ENCODE peak calls at places on chromosome 2, in four cellular contexts. K is H1, V is HepG2, Z is GM12878. D is an unnamed sample.

GRCh38 chr2:74559912-74560311 is 5.4 kb downstream of the DOK1 start:
- DNase-seq in K (no peak), V (no peak), Z (no peak), D (no peak)

GRCh38 chr2:200311139-200311538 is 4.6 kb downstream of the SPATS2L start:
- DNase-seq in K (no peak), V (no peak), Z (no peak), D (no peak)

GRCh38 chr2:52862801-52863200 is 904.8 kb upstream of the CHAC2 start:
- DNase-seq in K (no peak), V (no peak), Z (no peak), D (no peak)

GRCh38 chr2:161943012-161943411 is 131.0 kb downstream of the DPP4 start:
- DNase-seq in K (no peak), V (no peak), Z (no peak), D (no peak)

GRCh38 chr2:112750560-112750843 is 13.9 kb downstream of the CKAP2L start:
- DNase-seq in K (no peak), V (no peak), Z (no peak), D (no peak)

GRCh38 chr2:31241625-31242270 is 7.8 kb downstream of the EHD3 start:
- DNase-seq in K (no peak), V (no peak), Z (no peak), D (no peak)

GRCh38 chr2:18896106-18896505 is 306.7 kb upstream of the NT5C1B start:
- DNase-seq in K (no peak), V (no peak), Z (no peak), D (no peak)

GRCh38 chr2:43239981-43240761 is 13.8 kb upstream of the ZFP36L2 start:
- DNase-seq in K (no peak), V (no peak), Z (no peak), D (no peak)

GRCh38 chr2:203649176-203649814 is 57.1 kb upstream of the CD28 start:
- DNase-seq in K (no peak), V (no peak), Z (no peak), D (no peak)

GRCh38 chr2:221844187-221844586 is 272.1 kb upstream of the EPHA4 start:
- DNase-seq in K (no peak), V (no peak), Z (peak; percentile 23), D (no peak)

GRCh38 chr2:71922501-71923142 is 225.0 kb downstream of the CYP26B1 start:
- DNase-seq in K (no peak), V (no peak), Z (no peak), D (no peak)

GRCh38 chr2:74556831-74557370 is 2.4 kb downstream of the DOK1 start:
- DNase-seq in K (no peak), V (no peak), Z (no peak), D (no peak)

GRCh38 chr2:12087671-12088380 is 341.4 kb downstream of the LPIN1 start:
- DNase-seq in K (no peak), V (no peak), Z (no peak), D (no peak)

GRCh38 chr2:85165291-85165690 is 32.1 kb downstream of the TCF7L1 start:
- DNase-seq in K (no peak), V (no peak), Z (no peak), D (no peak)
- TF ChIP-seq SUZ12 in K (no peak), V (no peak), Z (no peak), D (no peak)

DNA sequence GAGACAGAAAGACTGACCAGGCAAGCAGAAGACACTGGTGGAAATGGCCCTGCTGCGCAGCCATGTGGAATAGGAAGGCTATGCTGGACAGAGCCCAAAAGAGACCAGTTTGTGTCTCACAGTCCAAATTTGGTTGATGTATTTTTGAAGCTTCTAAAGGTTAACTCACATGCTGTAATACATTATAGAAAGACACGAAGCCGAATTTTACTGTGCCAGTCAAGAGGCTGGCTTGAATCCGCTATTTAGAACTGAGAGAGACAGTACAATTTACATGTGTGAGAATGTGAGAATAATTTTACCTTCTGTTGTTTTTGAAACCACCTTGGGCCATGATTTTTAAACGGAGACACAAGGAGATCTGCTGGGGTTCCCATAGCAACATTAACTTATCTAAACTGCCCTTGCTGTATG is 113.6 kb downstream of the METTL8 start:
- DNase-seq in K (no peak), V (no peak), Z (peak; percentile 95), D (no peak)
- H3K4me1 ChIP-seq in K (peaks cover 42% of the 10 kb centered on the region), V (peaks cover 13% of the 10 kb centered on the region), Z (peaks cover 83% of the 10 kb centered on the region), D (peaks cover 6% of the 10 kb centered on the region)

DNA sequence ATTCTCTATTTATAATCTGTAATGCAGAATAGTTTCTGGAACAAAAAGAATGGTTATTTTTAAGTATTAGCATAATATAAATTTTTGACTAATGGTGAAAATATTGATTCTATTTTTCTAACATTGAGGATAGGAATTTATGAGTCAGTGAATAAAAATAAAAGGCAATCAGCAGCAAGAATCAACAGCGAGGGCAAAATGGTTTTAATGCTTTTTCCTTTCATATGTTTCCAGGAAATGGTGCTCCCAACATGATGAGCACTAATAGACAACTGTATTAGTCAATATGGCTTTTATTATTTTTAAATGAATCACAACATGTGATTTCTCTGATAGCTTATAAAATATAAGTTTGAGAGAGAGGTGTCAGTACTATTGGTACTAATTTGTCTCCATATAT is 90.8 kb upstream of the TFPI start:
- DNase-seq in K (no peak), V (no peak), Z (no peak), D (no peak)
- TF ChIP-seq SUZ12 in K (no peak), V (no peak), Z (no peak), D (no peak)

DNA sequence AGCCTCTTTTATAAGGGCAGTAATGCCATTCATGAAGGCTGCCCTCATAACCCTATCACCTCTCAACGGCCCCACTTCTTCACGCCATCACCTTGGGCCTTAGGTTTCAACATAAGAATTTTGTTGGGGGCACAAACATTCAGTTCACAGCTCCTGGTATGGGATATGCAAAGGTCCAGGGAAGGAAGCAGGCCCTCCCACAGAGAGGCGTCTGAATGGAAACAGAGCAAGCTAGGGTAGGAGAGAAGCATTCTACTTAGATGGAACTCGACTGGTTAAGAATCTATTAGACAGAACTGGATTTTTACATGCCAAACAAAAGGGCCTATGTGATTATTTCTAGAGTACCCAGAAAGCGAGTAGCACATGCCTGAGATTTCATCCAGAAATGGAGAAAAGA is 42.8 kb downstream of the PROKR1 start:
- DNase-seq in K (no peak), V (no peak), Z (no peak), D (no peak)
- H3K4me1 ChIP-seq in K (peaks cover 6% of the 10 kb centered on the region), V (no peaks in the 10 kb centered on the region), Z (peaks cover 25% of the 10 kb centered on the region), D (no peaks in the 10 kb centered on the region)

GRCh38 chr2:109410021-109410815 is 203.5 kb downstream of the SEPTIN10 start:
- DNase-seq in K (no peak), V (no peak), Z (no peak), D (peak; percentile 16)
- TF ChIP-seq SUZ12 in K (no peak), V (no peak), Z (no peak), D (no peak)

DNA sequence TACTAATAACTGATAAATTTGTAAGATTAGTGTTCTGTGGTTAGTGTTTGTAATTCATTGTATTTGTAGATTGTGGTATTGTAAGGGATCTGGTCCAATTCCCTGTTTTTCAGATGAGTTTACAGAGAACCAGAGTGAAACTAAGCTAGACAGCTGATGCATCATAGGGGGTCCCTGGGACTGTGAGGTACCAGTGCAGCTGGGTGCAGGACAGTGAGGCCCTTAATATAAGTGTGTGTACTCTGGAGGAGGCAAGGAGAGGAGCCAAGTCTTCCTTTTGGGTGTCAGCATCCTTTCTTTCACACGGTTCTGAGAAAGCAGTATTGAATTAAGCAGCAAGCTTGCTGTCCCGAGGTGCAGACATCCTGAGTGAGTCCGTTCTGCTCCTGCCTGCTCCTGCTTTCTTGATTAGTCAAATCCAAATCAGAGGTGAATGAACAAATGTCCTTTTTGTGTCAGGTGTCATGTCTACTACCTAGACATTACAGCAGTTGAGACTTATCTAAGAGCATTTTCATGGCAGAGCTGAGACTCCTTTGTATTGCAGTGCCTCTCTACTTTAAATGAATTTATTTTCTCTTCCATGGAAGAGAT is 194.9 kb downstream of the MCFD2 start:
- DNase-seq in K (no peak), V (no peak), Z (no peak), D (no peak)
- H3K4me1 ChIP-seq in K (peaks cover 4% of the 10 kb centered on the region), V (peaks cover 83% of the 10 kb centered on the region), Z (peaks cover 8% of the 10 kb centered on the region), D (no peaks in the 10 kb centered on the region)

DNA sequence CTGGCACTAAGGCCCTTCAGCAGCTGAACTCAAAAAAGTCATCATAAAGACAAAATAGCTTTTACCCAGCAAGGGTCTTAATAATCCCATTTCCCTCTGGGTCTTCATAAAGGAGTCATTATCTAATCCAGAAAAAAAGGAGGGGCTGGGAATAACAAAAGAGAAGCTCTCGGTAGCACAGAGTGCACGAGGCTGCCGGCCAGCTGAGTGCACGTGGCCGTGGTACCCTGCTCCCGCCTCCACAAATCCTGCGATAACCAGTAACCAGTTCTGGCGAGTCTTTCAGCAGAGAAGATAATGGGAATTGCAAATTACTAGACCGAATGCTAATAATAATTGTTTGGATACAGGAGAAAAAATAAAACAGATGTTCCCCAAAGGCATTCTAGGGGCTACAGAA is 7.5 kb downstream of the NRP2 start:
- DNase-seq in K (no peak), V (no peak), Z (no peak), D (no peak)
- TF ChIP-seq SUZ12 in K (no peak), V (no peak), Z (no peak), D (no peak)

GRCh38 chr2:111156529-111156928 is 35.8 kb downstream of the BCL2L11 start:
- DNase-seq in K (no peak), V (no peak), Z (no peak), D (no peak)

GRCh38 chr2:111157798-111158197 is 37.1 kb downstream of the BCL2L11 start:
- DNase-seq in K (no peak), V (no peak), Z (peak; percentile 69), D (no peak)

GRCh38 chr2:111155610-111156009 is 34.9 kb downstream of the BCL2L11 start:
- DNase-seq in K (no peak), V (peak; percentile 81), Z (no peak), D (no peak)

GRCh38 chr2:111157071-111157661 is 36.5 kb downstream of the BCL2L11 start:
- DNase-seq in K (no peak), V (no peak), Z (no peak), D (no peak)

DNA sequence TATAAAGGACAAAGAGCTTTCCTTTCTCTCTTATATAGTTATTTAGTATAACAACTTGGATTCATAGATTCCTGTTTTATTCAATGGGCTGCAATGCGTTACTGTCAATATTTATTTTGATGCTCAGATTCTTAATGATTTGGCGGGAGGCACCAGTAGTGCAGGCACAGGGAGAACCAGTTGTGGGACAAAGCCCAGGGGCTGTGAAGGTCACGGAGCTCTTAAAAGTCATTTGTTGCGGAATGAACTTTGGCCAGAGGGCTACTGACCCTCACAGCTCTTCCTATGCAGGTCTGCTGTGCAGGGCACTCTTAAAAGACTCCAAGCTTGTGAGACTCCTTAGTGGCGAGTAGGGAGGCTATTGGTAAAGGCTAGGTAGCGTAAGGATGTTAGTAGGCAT is 34.0 kb downstream of the BCL2L11 start:
- DNase-seq in K (no peak), V (peak; percentile 36), Z (no peak), D (no peak)
- H3K4me1 ChIP-seq in K (peaks cover 5% of the 10 kb centered on the region), V (peaks cover 52% of the 10 kb centered on the region), Z (peaks cover 19% of the 10 kb centered on the region), D (no peaks in the 10 kb centered on the region)

D was measured in NT2/D1.